ENCODE peak calls at places on chromosomes 2 and 18, in four cellular contexts. One of them, this sample, is unnamed.

GRCh38 chr2:181305151-181306123 is 151.7 kb upstream of the ITGA4 start:
- DNase-seq in natural killer cell: no peak
- DNase-seq in GM06990: peak
- DNase-seq in neural crest cell: peak
- DNase-seq in this sample: no peak

GRCh38 chr2:74849228-74849892 is 15.4 kb downstream of the HK2 start:
- DNase-seq in natural killer cell: no peak
- DNase-seq in GM06990: peak
- DNase-seq in neural crest cell: no peak
- DNase-seq in this sample: no peak

GRCh38 chr2:174344716-174345472 is 10.1 kb downstream of the SP9 start:
- DNase-seq in natural killer cell: no peak
- DNase-seq in GM06990: no peak
- DNase-seq in neural crest cell: no peak
- DNase-seq in this sample: no peak

GRCh38 chr2:239751719-239752355 is 273.3 kb downstream of the NDUFA10 start:
- DNase-seq in natural killer cell: no peak
- DNase-seq in GM06990: peak
- DNase-seq in neural crest cell: no peak
- DNase-seq in this sample: no peak

GRCh38 chr2:43086451-43087221 is 139.8 kb downstream of the ZFP36L2 start:
- DNase-seq in natural killer cell: no peak
- DNase-seq in GM06990: no peak
- DNase-seq in neural crest cell: no peak
- DNase-seq in this sample: no peak

GRCh38 chr2:130837811-130838565 is 1.3 kb downstream of the ARHGEF4 start:
- DNase-seq in natural killer cell: no peak
- DNase-seq in GM06990: no peak
- DNase-seq in neural crest cell: no peak
- DNase-seq in this sample: peak

GRCh38 chr18:58496231-58496630 is 132.7 kb downstream of the ALPK2 start:
- DNase-seq in natural killer cell: no peak
- DNase-seq in GM06990: no peak
- DNase-seq in neural crest cell: no peak
- DNase-seq in this sample: no peak

GRCh38 chr18:76667603-76668002 is 154.8 kb upstream of the ZNF236 start:
- DNase-seq in natural killer cell: no peak
- DNase-seq in GM06990: no peak
- DNase-seq in neural crest cell: no peak
- DNase-seq in this sample: no peak

GRCh38 chr2:159574246-159574645 is 42.1 kb downstream of the BAZ2B start:
- DNase-seq in natural killer cell: no peak
- DNase-seq in GM06990: no peak
- DNase-seq in neural crest cell: no peak
- DNase-seq in this sample: no peak

GRCh38 chr18:45322343-45322742 is 292.9 kb upstream of the SLC14A2 start:
- DNase-seq in natural killer cell: no peak
- DNase-seq in GM06990: no peak
- DNase-seq in neural crest cell: no peak
- DNase-seq in this sample: no peak

DNA sequence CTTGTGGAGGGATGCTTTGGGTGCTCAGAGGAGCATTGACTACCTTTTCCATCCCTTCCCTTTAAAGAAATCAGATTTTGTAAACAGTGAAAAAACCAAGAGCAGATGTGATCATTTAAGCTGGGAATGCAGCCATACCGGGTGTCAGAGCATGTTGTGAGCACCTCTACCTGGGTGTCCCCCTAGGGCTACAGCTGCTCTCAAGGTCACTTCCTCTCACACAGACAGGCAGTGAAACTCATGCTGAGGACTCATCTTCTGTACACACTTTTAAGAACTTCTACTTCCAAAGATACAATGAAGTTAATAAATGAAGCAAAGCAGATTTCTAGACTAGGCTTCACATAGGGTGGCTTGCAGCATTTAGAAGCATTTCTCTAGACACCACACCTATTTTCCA is 48.4 kb upstream of the FRZB start:
- DNase-seq in natural killer cell: no peak
- DNase-seq in GM06990: no peak
- DNase-seq in neural crest cell: no peak
- DNase-seq in this sample: no peak
- TF ChIP-seq CTCF in natural killer cell: no peak
- TF ChIP-seq CTCF in GM06990: no peak
- TF ChIP-seq CTCF in neural crest cell: no peak
- TF ChIP-seq CTCF in this sample: no peak

GRCh38 chr2:128782411-128783192 is 463.9 kb upstream of the HS6ST1 start:
- DNase-seq in natural killer cell: no peak
- DNase-seq in GM06990: no peak
- DNase-seq in neural crest cell: no peak
- DNase-seq in this sample: no peak

GRCh38 chr2:128783896-128784295 is 465.2 kb upstream of the HS6ST1 start:
- DNase-seq in natural killer cell: no peak
- DNase-seq in GM06990: no peak
- DNase-seq in neural crest cell: no peak
- DNase-seq in this sample: no peak

GRCh38 chr2:128784626-128785306 is 466.1 kb upstream of the HS6ST1 start:
- DNase-seq in natural killer cell: no peak
- DNase-seq in GM06990: no peak
- DNase-seq in neural crest cell: no peak
- DNase-seq in this sample: no peak

GRCh38 chr2:128781888-128782385 is 463.3 kb upstream of the HS6ST1 start:
- DNase-seq in natural killer cell: no peak
- DNase-seq in GM06990: no peak
- DNase-seq in neural crest cell: no peak
- DNase-seq in this sample: no peak

GRCh38 chr2:128783193-128783671 is 464.6 kb upstream of the HS6ST1 start:
- DNase-seq in natural killer cell: no peak
- DNase-seq in GM06990: no peak
- DNase-seq in neural crest cell: no peak
- DNase-seq in this sample: no peak
- TF ChIP-seq CTCF in natural killer cell: no peak
- TF ChIP-seq CTCF in GM06990: no peak
- TF ChIP-seq CTCF in neural crest cell: no peak
- TF ChIP-seq CTCF in this sample: no peak

GRCh38 chr18:657311-657997 is at the start of gene TYMS:
- DNase-seq in natural killer cell: peak
- DNase-seq in GM06990: peak
- DNase-seq in neural crest cell: peak
- DNase-seq in this sample: no peak
- TF ChIP-seq CTCF in natural killer cell: no peak
- TF ChIP-seq CTCF in GM06990: no peak
- TF ChIP-seq CTCF in neural crest cell: peak
- TF ChIP-seq CTCF in this sample: no peak

DNA sequence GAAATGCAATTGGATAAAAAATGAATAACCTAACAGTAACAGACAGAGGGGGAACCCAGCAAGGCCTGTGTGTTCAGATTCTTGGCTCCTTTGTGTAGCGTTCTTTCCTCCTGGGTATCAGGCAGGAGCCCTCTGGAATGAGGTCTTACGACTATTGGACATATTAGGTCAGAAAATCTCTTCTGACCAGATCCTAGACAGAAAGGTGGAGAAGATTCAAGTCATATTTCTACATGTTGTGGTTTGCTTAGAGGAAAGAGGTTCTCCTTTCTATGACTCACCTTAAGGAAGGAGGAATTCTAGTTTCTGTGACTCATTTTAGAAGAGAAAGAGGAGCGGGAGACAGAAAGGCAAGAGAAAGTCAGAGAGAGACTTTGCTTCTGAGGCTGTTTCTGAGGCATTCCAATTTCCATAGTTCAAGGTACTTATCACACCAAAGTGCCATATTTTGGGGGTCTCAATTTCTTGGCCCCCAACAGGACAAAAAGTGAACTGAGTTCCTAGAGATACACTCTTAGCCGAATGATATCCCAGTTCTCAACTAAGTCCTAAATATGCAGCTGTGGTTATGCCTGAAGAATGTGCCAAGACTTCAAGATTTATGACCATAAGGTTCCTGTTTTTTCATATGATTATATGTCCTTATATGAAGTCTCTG is 618.6 kb downstream of the ZEB2 start:
- DNase-seq in natural killer cell: no peak
- DNase-seq in GM06990: peak
- DNase-seq in neural crest cell: no peak
- DNase-seq in this sample: no peak
- TF ChIP-seq CTCF in natural killer cell: no peak
- TF ChIP-seq CTCF in GM06990: no peak
- TF ChIP-seq CTCF in neural crest cell: no peak
- TF ChIP-seq CTCF in this sample: peak

DNA sequence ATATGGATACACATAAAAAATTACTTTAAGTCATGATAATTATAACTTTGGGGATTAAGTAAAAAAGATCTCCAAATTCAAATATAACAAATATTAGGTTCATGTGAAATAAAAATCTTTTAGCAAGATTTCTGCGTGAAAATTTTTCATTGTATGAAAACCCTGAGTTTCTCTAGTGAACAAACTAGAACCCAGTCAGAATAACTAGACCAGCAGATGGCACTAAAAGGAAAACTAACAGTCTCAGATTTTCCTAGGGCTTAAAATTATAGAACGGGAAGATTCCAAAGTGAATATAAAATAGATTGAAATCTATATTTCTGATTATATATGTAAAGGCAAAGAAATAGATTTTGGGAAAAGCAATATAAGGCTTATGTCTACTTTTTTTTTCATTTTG is 43.3 kb downstream of the TMEM200C start:
- DNase-seq in natural killer cell: no peak
- DNase-seq in GM06990: no peak
- DNase-seq in neural crest cell: no peak
- DNase-seq in this sample: no peak
- TF ChIP-seq CTCF in natural killer cell: no peak
- TF ChIP-seq CTCF in GM06990: peak
- TF ChIP-seq CTCF in neural crest cell: peak
- TF ChIP-seq CTCF in this sample: peak

DNA sequence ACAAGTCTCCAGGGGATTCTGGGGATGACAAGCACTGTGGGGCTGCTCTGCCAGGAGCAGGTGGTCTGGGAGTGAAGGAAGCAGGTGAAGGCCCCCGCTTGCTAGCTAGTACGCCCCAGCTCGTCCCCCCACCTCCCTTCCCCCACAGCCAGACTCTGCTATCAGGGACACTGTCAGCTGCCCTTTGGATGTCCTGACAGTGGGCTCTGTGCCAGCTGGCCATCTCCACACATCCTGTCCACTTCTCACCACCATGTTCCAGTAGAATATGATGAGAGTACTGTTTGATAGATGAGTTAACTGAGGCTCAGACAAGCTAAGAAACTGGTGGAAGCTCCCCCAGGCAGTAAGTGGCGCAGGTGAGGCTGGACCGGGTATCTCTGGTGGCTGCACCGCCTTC is 276.2 kb downstream of the CELF4 start:
- DNase-seq in natural killer cell: no peak
- DNase-seq in GM06990: no peak
- DNase-seq in neural crest cell: no peak
- DNase-seq in this sample: no peak
- TF ChIP-seq CTCF in natural killer cell: no peak
- TF ChIP-seq CTCF in GM06990: no peak
- TF ChIP-seq CTCF in neural crest cell: no peak
- TF ChIP-seq CTCF in this sample: no peak

This sample was measured in chondrocyte.